ENCODE peak calls at places on chromosomes 11 and 22, in eight cellular contexts. One of them, this sample, is unnamed.

GRCh38 chr22:48670317-48670716 is 1157.4 kb downstream of the BRD1 start:
- DNase-seq in BJ: no peak
- DNase-seq in heart right ventricle: no peak
- DNase-seq in Caco-2: no peak
- DNase-seq in MM.1S: no peak
- DNase-seq in K562: no peak
- DNase-seq in sigmoid colon: no peak
- DNase-seq in WTC11: no peak
- DNase-seq in this sample: no peak

GRCh38 chr22:27135582-27135981 is 478.2 kb downstream of the MIAT start:
- DNase-seq in BJ: peak; percentile 43
- DNase-seq in heart right ventricle: no peak
- DNase-seq in Caco-2: peak; percentile 41
- DNase-seq in MM.1S: no peak
- DNase-seq in K562: no peak
- DNase-seq in sigmoid colon: no peak
- DNase-seq in WTC11: no peak
- DNase-seq in this sample: no peak

GRCh38 chr11:67031791-67032561 is 9.0 kb downstream of the SYT12 start:
- DNase-seq in BJ: no peak
- DNase-seq in heart right ventricle: no peak
- DNase-seq in Caco-2: peak; percentile 51
- DNase-seq in MM.1S: no peak
- DNase-seq in K562: no peak
- DNase-seq in sigmoid colon: no peak
- DNase-seq in WTC11: no peak
- DNase-seq in this sample: no peak

GRCh38 chr11:643849-644738 is 7.0 kb downstream of the DRD4 start:
- DNase-seq in BJ: no peak
- DNase-seq in heart right ventricle: no peak
- DNase-seq in Caco-2: no peak
- DNase-seq in MM.1S: no peak
- DNase-seq in K562: no peak
- DNase-seq in sigmoid colon: no peak
- DNase-seq in WTC11: no peak
- DNase-seq in this sample: no peak

GRCh38 chr11:12331239-12331874 is 46.0 kb upstream of the PARVA start:
- DNase-seq in BJ: peak; percentile 40
- DNase-seq in heart right ventricle: peak; percentile 88
- DNase-seq in Caco-2: peak; percentile 83
- DNase-seq in MM.1S: peak; percentile 75
- DNase-seq in K562: peak; percentile 70
- DNase-seq in sigmoid colon: peak; percentile 93
- DNase-seq in WTC11: peak; percentile 85
- DNase-seq in this sample: no peak

GRCh38 chr11:73040046-73040445 is 102.1 kb downstream of the FCHSD2 start:
- DNase-seq in BJ: no peak
- DNase-seq in heart right ventricle: no peak
- DNase-seq in Caco-2: no peak
- DNase-seq in MM.1S: no peak
- DNase-seq in K562: no peak
- DNase-seq in sigmoid colon: no peak
- DNase-seq in WTC11: no peak
- DNase-seq in this sample: no peak

GRCh38 chr11:71482746-71483364 is 29.9 kb downstream of the NADSYN1 start:
- DNase-seq in BJ: no peak
- DNase-seq in heart right ventricle: no peak
- DNase-seq in Caco-2: no peak
- DNase-seq in MM.1S: no peak
- DNase-seq in K562: no peak
- DNase-seq in sigmoid colon: peak; percentile 28
- DNase-seq in WTC11: no peak
- DNase-seq in this sample: no peak

GRCh38 chr11:8389034-8389996 is 125.6 kb upstream of the LMO1 start:
- DNase-seq in BJ: no peak
- DNase-seq in heart right ventricle: peak; percentile 22
- DNase-seq in Caco-2: no peak
- DNase-seq in MM.1S: no peak
- DNase-seq in K562: no peak
- DNase-seq in sigmoid colon: no peak
- DNase-seq in WTC11: no peak
- DNase-seq in this sample: no peak

GRCh38 chr11:116145187-116145865 is 627.5 kb downstream of the BUD13 start:
- DNase-seq in BJ: no peak
- DNase-seq in heart right ventricle: no peak
- DNase-seq in Caco-2: no peak
- DNase-seq in MM.1S: no peak
- DNase-seq in K562: no peak
- DNase-seq in sigmoid colon: no peak
- DNase-seq in WTC11: no peak
- DNase-seq in this sample: no peak

GRCh38 chr11:36672815-36673450 is 74.9 kb upstream of the RAG2 start:
- DNase-seq in BJ: no peak
- DNase-seq in heart right ventricle: peak; percentile 35
- DNase-seq in Caco-2: no peak
- DNase-seq in MM.1S: peak; percentile 31
- DNase-seq in K562: peak; percentile 26
- DNase-seq in sigmoid colon: no peak
- DNase-seq in WTC11: no peak
- DNase-seq in this sample: peak; percentile 42

GRCh38 chr11:78176605-78177141 is 11.8 kb downstream of the KCTD21 start:
- DNase-seq in BJ: no peak
- DNase-seq in heart right ventricle: no peak
- DNase-seq in Caco-2: no peak
- DNase-seq in MM.1S: no peak
- DNase-seq in K562: no peak
- DNase-seq in sigmoid colon: no peak
- DNase-seq in WTC11: no peak
- DNase-seq in this sample: no peak

GRCh38 chr22:36026741-36027140 is 1.9 kb downstream of the RBFOX2 start:
- DNase-seq in BJ: no peak
- DNase-seq in heart right ventricle: no peak
- DNase-seq in Caco-2: no peak
- DNase-seq in MM.1S: no peak
- DNase-seq in K562: no peak
- DNase-seq in sigmoid colon: no peak
- DNase-seq in WTC11: no peak
- DNase-seq in this sample: no peak

GRCh38 chr11:24820541-24820940 is 323.7 kb downstream of the LUZP2 start:
- DNase-seq in BJ: no peak
- DNase-seq in heart right ventricle: no peak
- DNase-seq in Caco-2: no peak
- DNase-seq in MM.1S: no peak
- DNase-seq in K562: no peak
- DNase-seq in sigmoid colon: no peak
- DNase-seq in WTC11: no peak
- DNase-seq in this sample: no peak

GRCh38 chr22:27718186-27719032 is 83.1 kb downstream of the MN1 start:
- DNase-seq in BJ: peak; percentile 85
- DNase-seq in heart right ventricle: peak; percentile 79
- DNase-seq in Caco-2: peak; percentile 68
- DNase-seq in MM.1S: no peak
- DNase-seq in K562: peak; percentile 80
- DNase-seq in sigmoid colon: peak; percentile 92
- DNase-seq in WTC11: no peak
- DNase-seq in this sample: no peak

GRCh38 chr22:37986371-37986770 is 2.0 kb upstream of the SOX10 start:
- DNase-seq in BJ: no peak
- DNase-seq in heart right ventricle: no peak
- DNase-seq in Caco-2: no peak
- DNase-seq in MM.1S: no peak
- DNase-seq in K562: no peak
- DNase-seq in sigmoid colon: no peak
- DNase-seq in WTC11: no peak
- DNase-seq in this sample: peak; percentile 22

GRCh38 chr11:110710520-110711381 is 1.5 kb downstream of the ARHGAP20 start:
- DNase-seq in BJ: no peak
- DNase-seq in heart right ventricle: peak; percentile 22
- DNase-seq in Caco-2: no peak
- DNase-seq in MM.1S: no peak
- DNase-seq in K562: no peak
- DNase-seq in sigmoid colon: peak; percentile 79
- DNase-seq in WTC11: peak; percentile 50
- DNase-seq in this sample: peak; percentile 20

DNA sequence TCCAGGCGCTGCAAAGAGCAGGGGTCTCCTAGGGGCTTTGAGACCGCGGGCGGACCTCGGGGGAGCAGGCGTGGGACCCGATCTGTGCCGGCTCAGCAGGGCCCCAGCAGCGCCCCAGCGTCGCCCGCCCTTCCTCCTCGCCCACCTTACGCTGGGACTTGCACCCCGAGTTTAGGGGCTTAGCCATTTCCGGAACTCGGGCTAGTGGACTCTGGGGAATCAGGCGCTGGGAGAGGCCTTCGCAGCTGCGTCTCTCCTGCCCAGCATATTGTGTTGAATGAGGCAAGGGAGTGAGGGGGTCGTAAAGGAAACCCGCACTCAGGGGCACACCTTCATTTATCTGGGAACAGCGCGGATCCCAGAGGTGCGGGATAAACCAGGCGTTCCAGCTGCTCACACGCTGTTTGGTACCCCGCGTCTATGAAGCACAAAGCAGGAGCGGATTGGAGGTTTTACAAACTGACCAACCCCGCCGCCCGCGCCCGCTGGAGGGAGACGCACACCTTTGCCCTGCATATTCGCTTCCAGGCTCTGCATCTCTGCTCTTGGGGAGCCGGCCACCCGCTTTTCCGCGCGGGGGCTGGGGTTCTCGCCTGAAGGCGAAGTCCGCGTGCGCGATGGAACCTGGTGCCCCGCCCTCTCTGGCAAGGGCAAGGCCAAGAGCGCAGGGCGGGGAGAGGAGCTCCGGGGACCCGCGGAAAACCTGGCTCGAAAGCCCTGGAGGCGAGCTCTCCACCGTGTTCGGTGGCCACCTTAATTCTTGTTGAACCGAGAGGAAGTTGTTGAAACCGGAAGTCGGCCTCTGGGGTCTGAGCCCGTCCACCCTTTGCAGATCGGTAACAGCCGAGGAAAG is 6.7 kb upstream of the ALX4 start:
- DNase-seq in BJ: no peak
- DNase-seq in heart right ventricle: no peak
- DNase-seq in Caco-2: peak; percentile 40
- DNase-seq in MM.1S: no peak
- DNase-seq in K562: peak; percentile 31
- DNase-seq in sigmoid colon: no peak
- DNase-seq in WTC11: peak; percentile 73
- DNase-seq in this sample: no peak
- TF ChIP-seq CTCF in BJ: no peak
- TF ChIP-seq CTCF in heart right ventricle: no peak
- TF ChIP-seq CTCF in Caco-2: no peak
- TF ChIP-seq CTCF in MM.1S: no peak
- TF ChIP-seq CTCF in K562: no peak
- TF ChIP-seq CTCF in sigmoid colon: no peak
- TF ChIP-seq CTCF in WTC11: no peak
- TF ChIP-seq CTCF in this sample: no peak

DNA sequence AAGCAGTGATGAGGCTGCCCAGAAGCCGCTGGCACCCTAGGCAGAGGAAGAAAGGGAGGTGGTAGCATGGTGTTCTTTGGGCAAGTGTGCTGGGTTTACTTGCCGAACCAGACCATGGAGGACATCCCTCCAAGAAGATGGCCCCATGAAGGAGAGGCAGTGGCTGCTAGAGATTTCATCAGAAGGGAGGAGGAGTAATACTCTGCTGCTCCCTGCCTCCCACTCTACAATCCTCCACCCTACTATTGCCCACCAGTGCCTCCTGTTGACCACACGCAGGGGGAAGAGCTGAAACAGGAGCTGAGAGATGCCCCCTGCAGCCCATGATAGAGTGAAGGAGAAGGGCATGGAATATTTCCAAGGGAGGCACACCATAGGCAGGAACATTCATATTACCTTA is 51.0 kb upstream of the PRSS23 start:
- DNase-seq in BJ: no peak
- DNase-seq in heart right ventricle: no peak
- DNase-seq in Caco-2: no peak
- DNase-seq in MM.1S: no peak
- DNase-seq in K562: no peak
- DNase-seq in sigmoid colon: no peak
- DNase-seq in WTC11: peak; percentile 24
- DNase-seq in this sample: no peak
- TF ChIP-seq CTCF in BJ: no peak
- TF ChIP-seq CTCF in heart right ventricle: no peak
- TF ChIP-seq CTCF in Caco-2: peak; percentile 21
- TF ChIP-seq CTCF in MM.1S: no peak
- TF ChIP-seq CTCF in K562: peak; percentile 66
- TF ChIP-seq CTCF in sigmoid colon: no peak
- TF ChIP-seq CTCF in WTC11: no peak
- TF ChIP-seq CTCF in this sample: no peak

GRCh38 chr11:2445107-2445947 is 519 bp downstream of the KCNQ1 start:
- DNase-seq in BJ: no peak
- DNase-seq in heart right ventricle: no peak
- DNase-seq in Caco-2: no peak
- DNase-seq in MM.1S: peak; percentile 28
- DNase-seq in K562: no peak
- DNase-seq in sigmoid colon: no peak
- DNase-seq in WTC11: peak; percentile 39
- DNase-seq in this sample: peak; percentile 60
- TF ChIP-seq CTCF in BJ: no peak
- TF ChIP-seq CTCF in heart right ventricle: no peak
- TF ChIP-seq CTCF in Caco-2: no peak
- TF ChIP-seq CTCF in MM.1S: no peak
- TF ChIP-seq CTCF in K562: no peak
- TF ChIP-seq CTCF in sigmoid colon: no peak
- TF ChIP-seq CTCF in WTC11: no peak
- TF ChIP-seq CTCF in this sample: no peak

GRCh38 chr11:93196816-93197382 is 892 bp downstream of the SLC36A4 start:
- DNase-seq in BJ: no peak
- DNase-seq in heart right ventricle: no peak
- DNase-seq in Caco-2: no peak
- DNase-seq in MM.1S: no peak
- DNase-seq in K562: peak; percentile 10
- DNase-seq in sigmoid colon: no peak
- DNase-seq in WTC11: no peak
- DNase-seq in this sample: no peak
- TF ChIP-seq CTCF in BJ: peak; percentile 47
- TF ChIP-seq CTCF in heart right ventricle: no peak
- TF ChIP-seq CTCF in Caco-2: peak; percentile 30
- TF ChIP-seq CTCF in MM.1S: peak; percentile 36
- TF ChIP-seq CTCF in K562: peak; percentile 29
- TF ChIP-seq CTCF in sigmoid colon: no peak
- TF ChIP-seq CTCF in WTC11: peak; percentile 36
- TF ChIP-seq CTCF in this sample: peak; percentile 63

DNA sequence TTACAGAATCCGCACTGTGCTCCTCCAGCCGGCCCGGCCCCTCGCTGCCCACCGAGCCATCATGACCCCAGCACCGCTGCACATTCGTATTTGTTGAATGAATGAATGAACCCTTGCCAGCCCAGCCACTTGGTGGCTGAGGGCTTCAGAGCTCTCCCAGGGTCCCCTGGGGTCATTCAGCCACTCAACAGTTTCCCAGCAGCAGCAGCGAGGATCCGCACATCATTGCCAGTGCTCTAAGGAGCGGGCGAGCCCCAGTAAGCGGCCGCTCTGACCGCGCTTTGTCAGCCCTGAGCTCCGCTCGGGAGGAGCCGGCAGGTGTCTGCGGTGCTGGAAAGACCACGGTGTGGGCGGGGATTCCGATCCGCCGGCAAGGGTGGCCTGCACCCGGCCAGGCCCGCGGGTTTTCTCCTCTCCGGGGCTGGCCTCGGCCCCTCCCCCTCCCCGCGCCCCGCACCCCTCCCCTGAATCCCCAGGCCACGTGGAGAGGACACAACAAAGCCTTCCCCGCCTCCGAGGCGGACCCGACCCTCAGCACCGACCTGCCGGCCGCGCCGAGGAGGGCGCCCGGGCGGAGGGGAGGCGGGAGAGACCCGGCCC is 563 bp downstream of the BID start:
- DNase-seq in BJ: no peak
- DNase-seq in heart right ventricle: no peak
- DNase-seq in Caco-2: peak; percentile 65
- DNase-seq in MM.1S: peak; percentile 87
- DNase-seq in K562: peak; percentile 88
- DNase-seq in sigmoid colon: peak; percentile 68
- DNase-seq in WTC11: peak; percentile 73
- DNase-seq in this sample: peak; percentile 66
- TF ChIP-seq CTCF in BJ: no peak
- TF ChIP-seq CTCF in heart right ventricle: no peak
- TF ChIP-seq CTCF in Caco-2: no peak
- TF ChIP-seq CTCF in MM.1S: no peak
- TF ChIP-seq CTCF in K562: no peak
- TF ChIP-seq CTCF in sigmoid colon: no peak
- TF ChIP-seq CTCF in WTC11: no peak
- TF ChIP-seq CTCF in this sample: no peak